ENCODE peak calls at places on chromosomes 2 and 18, in eight cellular contexts. G is ovary, C is WERI-Rb-1, D is tibial artery, U is heart right ventricle, K is fibroblast of lung, V is H1, N is SK-N-SH. O is an unnamed sample.

GRCh38 chr2:216362730-216363129 is 9.6 kb downstream of the MARCHF4 start:
- DNase-seq in K (peak; percentile 90), V (no peak), N (no peak), G (no peak), U (no peak), D (no peak), C (no peak), O (no peak)

GRCh38 chr18:7417742-7418141 is 149.4 kb upstream of the PTPRM start:
- DNase-seq in C (no peak), G (no peak), N (no peak), U (no peak), D (no peak), K (no peak), V (no peak), O (no peak)

GRCh38 chr2:169069341-169069740 is at the start of gene DHRS9:
- DNase-seq in K (peak; percentile 22), C (no peak), D (no peak), G (no peak), N (no peak), V (no peak), U (no peak), O (no peak)

GRCh38 chr2:165903406-165903805 is 50.2 kb downstream of the TTC21B start:
- DNase-seq in N (no peak), V (no peak), K (no peak), G (no peak), U (no peak), C (no peak), D (no peak), O (no peak)

GRCh38 chr2:156472686-156473085 is 36.5 kb downstream of the GPD2 start:
- DNase-seq in G (no peak), N (no peak), D (no peak), C (no peak), V (no peak), U (no peak), K (no peak), O (no peak)

GRCh38 chr18:49025767-49026500 is 75.2 kb upstream of the SMAD7 start:
- DNase-seq in G (no peak), D (no peak), V (no peak), K (no peak), C (peak; percentile 9), U (no peak), N (no peak), O (no peak)

GRCh38 chr2:8986327-8986976 is 17.0 kb downstream of the MBOAT2 start:
- DNase-seq in C (peak; percentile 48), K (no peak), N (no peak), U (no peak), D (no peak), G (no peak), V (no peak), O (no peak)

GRCh38 chr2:71513096-71513495 is 59.7 kb downstream of the DYSF start:
- DNase-seq in C (no peak), V (no peak), N (no peak), U (no peak), K (no peak), D (no peak), G (no peak), O (no peak)

GRCh38 chr18:48885951-48886400 is 64.8 kb downstream of the SMAD7 start:
- DNase-seq in K (no peak), N (no peak), C (no peak), G (no peak), D (no peak), U (no peak), V (no peak), O (no peak)

GRCh38 chr2:101830555-101830954 is 133.0 kb downstream of the MAP4K4 start:
- DNase-seq in V (no peak), D (no peak), K (no peak), N (no peak), G (no peak), C (no peak), U (no peak), O (no peak)

GRCh38 chr2:216075510-216076485 is 5.8 kb downstream of the PECR start:
- DNase-seq in V (no peak), D (no peak), U (no peak), C (no peak), G (no peak), K (no peak), N (no peak), O (no peak)

GRCh38 chr2:134668821-134669220 is 50.0 kb downstream of the TMEM163 start:
- DNase-seq in V (no peak), U (no peak), C (no peak), N (no peak), D (no peak), K (no peak), G (no peak), O (no peak)

GRCh38 chr18:79924814-79925655 is 26.4 kb downstream of the SLC66A2 start:
- DNase-seq in D (peak; percentile 12), C (peak; percentile 96), U (no peak), N (no peak), K (no peak), G (peak; percentile 67), V (no peak), O (no peak)

GRCh38 chr18:7817596-7817995 is 250.5 kb downstream of the PTPRM start:
- DNase-seq in C (no peak), N (no peak), G (no peak), D (no peak), U (no peak), K (no peak), V (no peak), O (no peak)

GRCh38 chr18:40868110-40868858 is 1086.8 kb upstream of the PIK3C3 start:
- DNase-seq in G (no peak), C (no peak), K (peak; percentile 91), U (no peak), D (no peak), V (no peak), N (no peak), O (no peak)

GRCh38 chr2:96082211-96083063 is 33.9 kb downstream of the ADRA2B start:
- DNase-seq in V (no peak), K (no peak), U (no peak), N (no peak), G (no peak), C (no peak), D (no peak), O (no peak)

GRCh38 chr18:35042389-35043066 is 1.3 kb downstream of the MAPRE2 start:
- DNase-seq in G (no peak), K (no peak), V (no peak), N (no peak), D (no peak), U (no peak), C (no peak), O (no peak)

GRCh38 chr2:140747665-140748064 is 1383.2 kb downstream of the LRP1B start:
- DNase-seq in G (no peak), N (no peak), K (no peak), D (no peak), V (no peak), C (no peak), U (no peak), O (no peak)

GRCh38 chr2:634041-634440 is 43.2 kb downstream of the TMEM18 start:
- DNase-seq in U (no peak), D (no peak), V (no peak), G (no peak), C (no peak), N (no peak), K (no peak), O (no peak)

GRCh38 chr2:72497761-72498160 is 328.1 kb downstream of the EXOC6B start:
- DNase-seq in C (no peak), N (no peak), U (no peak), D (no peak), K (peak; percentile 55), G (no peak), V (no peak), O (no peak)

GRCh38 chr2:134715932-134716643 is 2.7 kb downstream of the TMEM163 start:
- DNase-seq in D (no peak), N (no peak), V (no peak), G (no peak), U (no peak), C (no peak), K (no peak), O (no peak)

GRCh38 chr18:45958730-45959129 is 8.4 kb downstream of the EPG5 start:
- DNase-seq in G (no peak), K (no peak), D (no peak), C (no peak), V (no peak), U (no peak), N (no peak), O (no peak)

GRCh38 chr2:144331652-144332355 is 188.1 kb downstream of the ZEB2 start:
- DNase-seq in V (no peak), C (peak; percentile 70), D (peak; percentile 66), N (peak; percentile 94), G (peak; percentile 79), U (no peak), K (no peak), O (no peak)
- TF ChIP-seq CTCF in V (no peak), C (peak; percentile 28), D (peak; percentile 20), N (peak; percentile 34), G (peak; percentile 14), U (peak; percentile 50), K (peak; percentile 14), O (no peak)

GRCh38 chr2:235501663-235502009 is 7.8 kb downstream of the AGAP1 start:
- DNase-seq in U (no peak), D (no peak), G (no peak), V (no peak), K (no peak), N (no peak), C (peak; percentile 90), O (no peak)
- H3K4me3 ChIP-seq in U (no peak overlapping the region), D (no peak overlapping the region), G (no peak overlapping the region), V (no peak overlapping the region), K (no peak overlapping the region), N (no peak overlapping the region), C (no peak overlapping the region), O (peak overlapping the region; percentile 9)

DNA sequence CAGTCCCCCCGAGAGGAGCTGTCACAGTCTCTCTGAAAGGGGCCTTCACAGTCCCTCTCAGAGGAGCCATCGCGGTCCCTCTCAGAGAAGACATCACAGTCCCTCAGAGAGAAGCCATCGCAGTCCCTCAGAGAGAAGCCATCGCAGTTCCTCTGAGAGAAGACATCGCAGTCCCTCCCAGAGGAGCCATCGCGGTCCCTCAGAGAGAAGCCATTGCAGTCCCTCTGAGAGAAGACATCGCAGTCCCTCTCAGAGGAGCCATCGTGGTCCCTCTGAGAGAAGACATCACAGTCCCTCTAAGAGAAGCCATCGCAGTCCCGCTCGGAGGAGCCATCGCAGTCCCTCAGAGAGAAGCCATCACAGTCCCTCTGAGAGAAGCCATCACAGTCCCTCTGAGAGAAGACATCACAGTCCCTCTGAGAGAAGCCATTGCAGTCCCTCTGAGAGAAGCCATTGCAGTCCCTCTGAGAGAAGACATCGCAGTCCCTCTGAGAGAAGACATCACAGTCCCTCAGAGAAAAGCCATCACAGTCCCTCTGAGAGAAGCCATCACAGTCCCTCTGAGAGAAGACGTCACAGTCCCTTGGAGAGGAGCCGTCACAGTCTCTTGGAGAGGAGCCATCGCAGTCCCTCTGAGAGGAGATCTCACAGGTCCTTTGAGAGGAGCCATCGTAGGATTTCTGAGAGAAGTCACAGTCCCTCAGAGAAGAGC is 1.3 kb upstream of the ZNF512 start:
- DNase-seq in V (no peak), U (no peak), N (no peak), G (no peak), C (no peak), K (no peak), D (no peak), O (no peak)
- H3K27ac ChIP-seq in V (no peak overlapping the region), U (peak overlapping the region; percentile 75), N (no peak overlapping the region), G (no peak overlapping the region), C (no peak overlapping the region), K (no peak overlapping the region), D (no peak overlapping the region), O (peak overlapping the region; percentile 65)

DNA sequence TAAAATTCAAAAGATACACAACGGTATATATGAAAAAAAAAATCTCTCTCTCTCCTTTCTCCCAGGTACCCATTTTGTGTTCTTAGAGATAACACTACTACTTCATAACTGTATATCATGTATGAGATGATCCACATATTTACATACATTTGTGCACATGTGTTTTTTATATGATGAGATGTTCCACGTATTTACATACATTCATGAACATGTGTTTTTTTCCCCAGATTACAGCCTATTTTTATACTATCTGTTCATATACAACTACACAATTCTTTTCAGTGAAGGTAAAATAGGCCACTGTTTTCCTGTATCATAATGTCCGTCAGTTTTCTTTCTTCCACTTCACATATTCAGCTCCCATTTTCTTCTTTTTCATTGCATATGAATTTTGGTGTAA is 808.9 kb downstream of the LRRTM4 start:
- DNase-seq in N (no peak), D (no peak), G (no peak), K (no peak), U (no peak), C (no peak), V (no peak), O (no peak)
- TF ChIP-seq CTCF in N (no peak), D (no peak), G (no peak), K (no peak), U (no peak), C (no peak), V (no peak), O (no peak)

O was measured in heart left ventricle.